ENCODE peak calls at places on chromosome X, in seven cellular contexts. One of them, this sample, is unnamed.

GRCh38 chrX:129726307-129727111 is 12.3 kb upstream of the XPNPEP2 start:
- DNase-seq in tibial artery: no peak
- DNase-seq in CD4-positive, CD25-positive, alpha-beta regulatory T cell: peak; percentile 27
- DNase-seq in right cardiac atrium: peak; percentile 79
- DNase-seq in stomach: peak; percentile 65
- DNase-seq in CD8-positive, alpha-beta T cell: no peak
- DNase-seq in lung: peak; percentile 61
- DNase-seq in this sample: peak; percentile 74

GRCh38 chrX:1903380-1903935 is 288.6 kb downstream of the ASMT start:
- DNase-seq in CD8-positive, alpha-beta T cell: no peak
- DNase-seq in CD4-positive, CD25-positive, alpha-beta regulatory T cell: no peak
- DNase-seq in stomach: no peak
- DNase-seq in tibial artery: no peak
- DNase-seq in right cardiac atrium: no peak
- DNase-seq in lung: no peak
- DNase-seq in this sample: no peak

GRCh38 chrX:2550288-2551020 is 49.7 kb upstream of the DHRSX start:
- DNase-seq in tibial artery: no peak
- DNase-seq in CD8-positive, alpha-beta T cell: no peak
- DNase-seq in stomach: no peak
- DNase-seq in lung: no peak
- DNase-seq in right cardiac atrium: no peak
- DNase-seq in CD4-positive, CD25-positive, alpha-beta regulatory T cell: no peak
- DNase-seq in this sample: no peak

GRCh38 chrX:69305333-69306062 is 140.2 kb upstream of the PJA1 start:
- DNase-seq in lung: no peak
- DNase-seq in CD4-positive, CD25-positive, alpha-beta regulatory T cell: no peak
- DNase-seq in stomach: no peak
- DNase-seq in tibial artery: no peak
- DNase-seq in right cardiac atrium: no peak
- DNase-seq in CD8-positive, alpha-beta T cell: no peak
- DNase-seq in this sample: no peak

GRCh38 chrX:53272808-53273337 is 8.5 kb downstream of the IQSEC2 start:
- DNase-seq in stomach: no peak
- DNase-seq in lung: no peak
- DNase-seq in CD8-positive, alpha-beta T cell: no peak
- DNase-seq in tibial artery: no peak
- DNase-seq in CD4-positive, CD25-positive, alpha-beta regulatory T cell: no peak
- DNase-seq in right cardiac atrium: no peak
- DNase-seq in this sample: no peak

GRCh38 chrX:83759872-83760271 is 101.1 kb upstream of the CYLC1 start:
- DNase-seq in CD8-positive, alpha-beta T cell: no peak
- DNase-seq in tibial artery: no peak
- DNase-seq in right cardiac atrium: no peak
- DNase-seq in lung: no peak
- DNase-seq in CD4-positive, CD25-positive, alpha-beta regulatory T cell: peak; percentile 13
- DNase-seq in stomach: no peak
- DNase-seq in this sample: no peak

GRCh38 chrX:129613596-129613995 is 41.2 kb downstream of the APLN start:
- DNase-seq in right cardiac atrium: no peak
- DNase-seq in lung: no peak
- DNase-seq in CD4-positive, CD25-positive, alpha-beta regulatory T cell: no peak
- DNase-seq in tibial artery: no peak
- DNase-seq in CD8-positive, alpha-beta T cell: no peak
- DNase-seq in stomach: no peak
- DNase-seq in this sample: no peak

GRCh38 chrX:149831473-149831872 is 49.5 kb upstream of the MAGEA8 start:
- DNase-seq in stomach: no peak
- DNase-seq in right cardiac atrium: no peak
- DNase-seq in CD8-positive, alpha-beta T cell: no peak
- DNase-seq in CD4-positive, CD25-positive, alpha-beta regulatory T cell: no peak
- DNase-seq in tibial artery: no peak
- DNase-seq in lung: no peak
- DNase-seq in this sample: no peak

GRCh38 chrX:84064164-84064563 is 123.8 kb downstream of the RPS6KA6 start:
- DNase-seq in right cardiac atrium: no peak
- DNase-seq in lung: no peak
- DNase-seq in stomach: no peak
- DNase-seq in CD4-positive, CD25-positive, alpha-beta regulatory T cell: no peak
- DNase-seq in CD8-positive, alpha-beta T cell: no peak
- DNase-seq in tibial artery: no peak
- DNase-seq in this sample: no peak

GRCh38 chrX:1093112-1093511 is 119.3 kb downstream of the CRLF2 start:
- DNase-seq in lung: no peak
- DNase-seq in CD4-positive, CD25-positive, alpha-beta regulatory T cell: peak; percentile 80
- DNase-seq in right cardiac atrium: no peak
- DNase-seq in stomach: no peak
- DNase-seq in CD8-positive, alpha-beta T cell: peak; percentile 55
- DNase-seq in tibial artery: no peak
- DNase-seq in this sample: no peak

GRCh38 chrX:45138525-45138924 is 62.2 kb downstream of the DIPK2B start:
- DNase-seq in lung: no peak
- DNase-seq in CD4-positive, CD25-positive, alpha-beta regulatory T cell: no peak
- DNase-seq in CD8-positive, alpha-beta T cell: no peak
- DNase-seq in stomach: no peak
- DNase-seq in right cardiac atrium: no peak
- DNase-seq in tibial artery: no peak
- DNase-seq in this sample: no peak

GRCh38 chrX:83260288-83260687 is 247.8 kb upstream of the POU3F4 start:
- DNase-seq in stomach: no peak
- DNase-seq in right cardiac atrium: no peak
- DNase-seq in CD8-positive, alpha-beta T cell: no peak
- DNase-seq in lung: no peak
- DNase-seq in tibial artery: no peak
- DNase-seq in CD4-positive, CD25-positive, alpha-beta regulatory T cell: no peak
- DNase-seq in this sample: no peak

GRCh38 chrX:23327104-23327503 is 7.5 kb upstream of the PTCHD1 start:
- DNase-seq in stomach: no peak
- DNase-seq in lung: no peak
- DNase-seq in CD4-positive, CD25-positive, alpha-beta regulatory T cell: no peak
- DNase-seq in tibial artery: no peak
- DNase-seq in right cardiac atrium: no peak
- DNase-seq in CD8-positive, alpha-beta T cell: no peak
- DNase-seq in this sample: no peak

GRCh38 chrX:147917700-147918694 is 6.3 kb downstream of the FMR1 start:
- DNase-seq in CD8-positive, alpha-beta T cell: no peak
- DNase-seq in lung: no peak
- DNase-seq in tibial artery: no peak
- DNase-seq in CD4-positive, CD25-positive, alpha-beta regulatory T cell: peak; percentile 78
- DNase-seq in stomach: no peak
- DNase-seq in right cardiac atrium: no peak
- DNase-seq in this sample: no peak

GRCh38 chrX:357035-357692 is 29.5 kb downstream of the PPP2R3B start:
- DNase-seq in stomach: no peak
- DNase-seq in right cardiac atrium: no peak
- DNase-seq in CD8-positive, alpha-beta T cell: no peak
- DNase-seq in lung: no peak
- DNase-seq in CD4-positive, CD25-positive, alpha-beta regulatory T cell: no peak
- DNase-seq in tibial artery: peak; percentile 3
- DNase-seq in this sample: no peak

GRCh38 chrX:74535211-74535621 is 79.2 kb downstream of the RLIM start:
- DNase-seq in lung: no peak
- DNase-seq in right cardiac atrium: no peak
- DNase-seq in CD4-positive, CD25-positive, alpha-beta regulatory T cell: no peak
- DNase-seq in stomach: no peak
- DNase-seq in CD8-positive, alpha-beta T cell: no peak
- DNase-seq in tibial artery: no peak
- DNase-seq in this sample: no peak

GRCh38 chrX:26574208-26574607 is 358.2 kb downstream of the MAGEB5 start:
- DNase-seq in CD8-positive, alpha-beta T cell: no peak
- DNase-seq in lung: no peak
- DNase-seq in CD4-positive, CD25-positive, alpha-beta regulatory T cell: no peak
- DNase-seq in right cardiac atrium: no peak
- DNase-seq in stomach: no peak
- DNase-seq in tibial artery: no peak
- DNase-seq in this sample: no peak

GRCh38 chrX:130772313-130773140 is 130.5 kb downstream of the ENOX2 start:
- DNase-seq in CD4-positive, CD25-positive, alpha-beta regulatory T cell: no peak
- DNase-seq in stomach: no peak
- DNase-seq in right cardiac atrium: no peak
- DNase-seq in tibial artery: no peak
- DNase-seq in CD8-positive, alpha-beta T cell: no peak
- DNase-seq in lung: no peak
- DNase-seq in this sample: no peak

GRCh38 chrX:84729809-84730208 is 227.6 kb upstream of the HDX start:
- DNase-seq in CD8-positive, alpha-beta T cell: no peak
- DNase-seq in right cardiac atrium: peak; percentile 25
- DNase-seq in stomach: no peak
- DNase-seq in lung: no peak
- DNase-seq in CD4-positive, CD25-positive, alpha-beta regulatory T cell: peak; percentile 28
- DNase-seq in tibial artery: no peak
- DNase-seq in this sample: no peak

GRCh38 chrX:78548012-78548411 is 111.1 kb downstream of the RTL3 start:
- DNase-seq in lung: no peak
- DNase-seq in tibial artery: no peak
- DNase-seq in stomach: no peak
- DNase-seq in right cardiac atrium: no peak
- DNase-seq in CD4-positive, CD25-positive, alpha-beta regulatory T cell: no peak
- DNase-seq in CD8-positive, alpha-beta T cell: no peak
- DNase-seq in this sample: no peak

GRCh38 chrX:118271770-118272169 is 74.1 kb upstream of the WDR44 start:
- DNase-seq in lung: no peak
- DNase-seq in CD4-positive, CD25-positive, alpha-beta regulatory T cell: no peak
- DNase-seq in right cardiac atrium: no peak
- DNase-seq in stomach: no peak
- DNase-seq in CD8-positive, alpha-beta T cell: no peak
- DNase-seq in tibial artery: no peak
- DNase-seq in this sample: no peak

GRCh38 chrX:148723551-148723950 is 223.1 kb downstream of the AFF2 start:
- DNase-seq in CD4-positive, CD25-positive, alpha-beta regulatory T cell: no peak
- DNase-seq in lung: no peak
- DNase-seq in CD8-positive, alpha-beta T cell: no peak
- DNase-seq in tibial artery: no peak
- DNase-seq in stomach: no peak
- DNase-seq in right cardiac atrium: no peak
- DNase-seq in this sample: no peak

GRCh38 chrX:65034641-65035450 is 58.6 kb upstream of the ZC4H2 start:
- DNase-seq in lung: peak; percentile 63
- DNase-seq in stomach: peak; percentile 79
- DNase-seq in CD8-positive, alpha-beta T cell: peak; percentile 87
- DNase-seq in tibial artery: peak; percentile 81
- DNase-seq in right cardiac atrium: peak; percentile 92
- DNase-seq in CD4-positive, CD25-positive, alpha-beta regulatory T cell: peak; percentile 86
- DNase-seq in this sample: peak; percentile 83

GRCh38 chrX:65034292-65034640 is 58.0 kb upstream of the ZC4H2 start:
- DNase-seq in CD8-positive, alpha-beta T cell: no peak
- DNase-seq in stomach: no peak
- DNase-seq in right cardiac atrium: no peak
- DNase-seq in lung: no peak
- DNase-seq in tibial artery: no peak
- DNase-seq in CD4-positive, CD25-positive, alpha-beta regulatory T cell: no peak
- DNase-seq in this sample: no peak

DNA sequence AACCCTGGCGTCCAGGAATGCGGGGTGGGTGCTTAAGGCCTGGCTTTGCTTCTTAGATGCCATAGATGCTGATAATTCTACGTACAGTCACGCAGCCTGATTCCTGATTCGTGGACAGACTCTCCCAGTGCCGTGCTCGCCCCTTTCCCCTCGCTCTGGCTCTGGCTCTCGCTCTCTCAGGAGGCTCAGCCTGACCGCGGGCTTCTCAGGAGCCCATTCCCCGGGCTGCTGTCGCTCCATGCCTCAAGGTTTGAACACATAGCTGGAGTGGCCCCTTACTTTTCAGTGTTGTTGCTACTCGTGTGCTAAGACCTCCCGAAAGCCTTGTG is 59.2 kb upstream of the ZC4H2 start:
- DNase-seq in right cardiac atrium: peak; percentile 36
- DNase-seq in CD4-positive, CD25-positive, alpha-beta regulatory T cell: no peak
- DNase-seq in tibial artery: peak; percentile 60
- DNase-seq in CD8-positive, alpha-beta T cell: no peak
- DNase-seq in stomach: peak; percentile 29
- DNase-seq in lung: no peak
- DNase-seq in this sample: peak; percentile 74
- H3K4me3 ChIP-seq in right cardiac atrium: peak overlapping the region; percentile 70
- H3K4me3 ChIP-seq in CD4-positive, CD25-positive, alpha-beta regulatory T cell: peak overlapping the region; percentile 55
- H3K4me3 ChIP-seq in tibial artery: peak overlapping the region; percentile 81
- H3K4me3 ChIP-seq in CD8-positive, alpha-beta T cell: peak overlapping the region; percentile 64
- H3K4me3 ChIP-seq in stomach: peak overlapping the region; percentile 59
- H3K4me3 ChIP-seq in lung: no peak overlapping the region
- H3K4me3 ChIP-seq in this sample: peak overlapping the region; percentile 76

GRCh38 chrX:13742397-13743176 is 8.0 kb downstream of the OFD1 start:
- DNase-seq in CD8-positive, alpha-beta T cell: no peak
- DNase-seq in right cardiac atrium: no peak
- DNase-seq in stomach: no peak
- DNase-seq in CD4-positive, CD25-positive, alpha-beta regulatory T cell: peak; percentile 90
- DNase-seq in tibial artery: no peak
- DNase-seq in lung: no peak
- DNase-seq in this sample: no peak

DNA sequence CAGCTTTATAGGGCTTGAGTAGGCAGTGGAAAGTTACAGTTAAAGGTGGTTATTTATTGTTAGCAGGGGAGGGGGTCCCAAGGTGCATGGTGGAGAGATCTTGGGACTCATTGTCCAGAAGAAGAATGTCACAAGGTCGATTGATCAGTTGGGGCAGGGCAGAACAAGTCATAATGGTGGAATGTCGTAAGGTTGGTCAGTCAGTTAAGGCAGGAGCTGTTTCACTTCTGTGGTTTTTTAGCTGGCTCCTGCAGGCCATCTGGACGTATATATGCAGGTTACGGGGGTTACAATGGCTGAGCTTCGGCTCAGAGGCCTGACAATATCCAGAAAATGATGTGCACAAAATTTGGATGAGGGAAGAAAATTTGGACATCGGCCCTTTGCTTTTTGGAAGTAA is 7.1 kb downstream of the OFD1 start:
- DNase-seq in CD4-positive, CD25-positive, alpha-beta regulatory T cell: no peak
- DNase-seq in lung: no peak
- DNase-seq in tibial artery: no peak
- DNase-seq in stomach: no peak
- DNase-seq in CD8-positive, alpha-beta T cell: no peak
- DNase-seq in right cardiac atrium: no peak
- DNase-seq in this sample: no peak
- H3K27ac ChIP-seq in CD4-positive, CD25-positive, alpha-beta regulatory T cell: peak overlapping the region; percentile 86
- H3K27ac ChIP-seq in lung: no peak overlapping the region
- H3K27ac ChIP-seq in tibial artery: no peak overlapping the region
- H3K27ac ChIP-seq in stomach: no peak overlapping the region
- H3K27ac ChIP-seq in CD8-positive, alpha-beta T cell: no peak overlapping the region
- H3K27ac ChIP-seq in right cardiac atrium: no peak overlapping the region
- H3K27ac ChIP-seq in this sample: no peak overlapping the region

GRCh38 chrX:10615931-10616780 is 4.2 kb downstream of the MID1 start:
- DNase-seq in CD4-positive, CD25-positive, alpha-beta regulatory T cell: peak; percentile 27
- DNase-seq in lung: no peak
- DNase-seq in CD8-positive, alpha-beta T cell: no peak
- DNase-seq in stomach: peak; percentile 43
- DNase-seq in right cardiac atrium: peak; percentile 55
- DNase-seq in tibial artery: no peak
- DNase-seq in this sample: no peak
- H3K4me3 ChIP-seq in CD4-positive, CD25-positive, alpha-beta regulatory T cell: no peak overlapping the region
- H3K4me3 ChIP-seq in lung: no peak overlapping the region
- H3K4me3 ChIP-seq in CD8-positive, alpha-beta T cell: no peak overlapping the region
- H3K4me3 ChIP-seq in stomach: peak overlapping the region; percentile 1
- H3K4me3 ChIP-seq in right cardiac atrium: peak overlapping the region; percentile 20
- H3K4me3 ChIP-seq in tibial artery: no peak overlapping the region
- H3K4me3 ChIP-seq in this sample: no peak overlapping the region

DNA sequence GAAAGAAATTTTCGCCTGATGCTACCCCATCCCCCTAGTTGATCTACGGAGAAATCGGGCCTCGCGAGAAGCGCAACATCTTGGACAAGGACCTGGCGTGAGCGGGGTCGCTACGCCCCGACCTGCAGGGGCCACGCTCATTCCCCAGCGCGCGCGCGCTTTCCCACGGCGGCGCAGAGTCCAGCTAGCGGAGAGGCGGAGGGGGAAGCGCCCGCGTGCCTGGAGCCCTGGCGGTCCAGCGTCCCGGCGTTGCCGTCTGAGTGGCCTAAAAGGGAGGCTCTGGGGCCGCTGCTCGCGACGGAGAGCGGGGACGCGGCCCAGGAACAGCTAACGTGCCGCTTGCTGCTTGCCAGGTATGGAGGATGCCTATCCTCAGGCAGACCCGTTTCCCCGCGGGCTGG is 6.0 kb upstream of the SOX3 start:
- DNase-seq in CD8-positive, alpha-beta T cell: no peak
- DNase-seq in right cardiac atrium: no peak
- DNase-seq in CD4-positive, CD25-positive, alpha-beta regulatory T cell: no peak
- DNase-seq in tibial artery: no peak
- DNase-seq in stomach: no peak
- DNase-seq in lung: no peak
- DNase-seq in this sample: no peak
- H3K27ac ChIP-seq in CD8-positive, alpha-beta T cell: no peak overlapping the region
- H3K27ac ChIP-seq in right cardiac atrium: no peak overlapping the region
- H3K27ac ChIP-seq in CD4-positive, CD25-positive, alpha-beta regulatory T cell: no peak overlapping the region
- H3K27ac ChIP-seq in tibial artery: no peak overlapping the region
- H3K27ac ChIP-seq in stomach: no peak overlapping the region
- H3K27ac ChIP-seq in lung: no peak overlapping the region
- H3K27ac ChIP-seq in this sample: no peak overlapping the region

This sample was measured in coronary artery.